ENCODE peak calls at places on chromosomes 7 and 10, in four cellular contexts. N is HepG2, R is H1, E is K562. B is an unnamed sample.

GRCh38 chr7:22005151-22005550 is 59.5 kb upstream of the CDCA7L start:
- DNase-seq in E (no peak), N (no peak), R (no peak), B (no peak)

GRCh38 chr10:17669185-17669872 is 25.4 kb downstream of the STAM start:
- DNase-seq in N (no peak), R (no peak), E (no peak), B (no peak)

GRCh38 chr7:116368960-116369359 is 130.6 kb upstream of the CAV2 start:
- DNase-seq in E (no peak), R (no peak), N (no peak), B (no peak)

GRCh38 chr7:34081931-34082330 is 176.6 kb downstream of the BMPER start:
- DNase-seq in E (no peak), R (no peak), N (no peak), B (no peak)

GRCh38 chr7:44534087-44534486 is 7.0 kb downstream of the NPC1L1 start:
- DNase-seq in N (no peak), R (no peak), E (no peak), B (no peak)

GRCh38 chr10:22723343-22723779 is 9.0 kb upstream of the PIP4K2A start:
- DNase-seq in R (no peak), E (no peak), N (no peak), B (no peak)

GRCh38 chr7:5282464-5283316 is at the start of gene SLC29A4:
- DNase-seq in R (no peak), N (no peak), E (peak; percentile 65), B (peak; percentile 48)

GRCh38 chr7:94043299-94043698 is 39.1 kb upstream of the BET1 start:
- DNase-seq in R (no peak), N (no peak), E (no peak), B (no peak)

GRCh38 chr10:43200538-43201390 is 62.5 kb downstream of the CSGALNACT2 start:
- DNase-seq in R (no peak), E (no peak), N (no peak), B (no peak)

GRCh38 chr7:86664486-86664885 is 20.8 kb downstream of the GRM3 start:
- DNase-seq in N (no peak), R (no peak), E (no peak), B (no peak)

GRCh38 chr7:55304363-55304762 is 60.8 kb upstream of the LANCL2 start:
- DNase-seq in R (no peak), E (no peak), N (no peak), B (no peak)

GRCh38 chr7:26868841-26869505 is 4.6 kb upstream of the SKAP2 start:
- DNase-seq in N (no peak), E (no peak), R (no peak), B (peak; percentile 27)

GRCh38 chr7:67608806-67609205 is 612.2 kb downstream of the TYW1 start:
- DNase-seq in E (peak; percentile 28), R (no peak), N (no peak), B (peak; percentile 26)

GRCh38 chr10:16116404-16117304 is 256.3 kb upstream of the MINDY3 start:
- DNase-seq in R (peak; percentile 9), N (peak; percentile 52), E (peak; percentile 28), B (peak; percentile 15)

GRCh38 chr10:6649107-6649720 is 69.1 kb upstream of the PRKCQ start:
- DNase-seq in E (no peak), N (no peak), R (no peak), B (no peak)

GRCh38 chr10:102461187-102462054 is 10.1 kb upstream of the C10orf95 start:
- DNase-seq in N (peak; percentile 77), E (peak; percentile 96), R (peak; percentile 75), B (peak; percentile 87)

GRCh38 chr10:77400041-77400440 is 237.6 kb downstream of the KCNMA1 start:
- DNase-seq in E (no peak), N (no peak), R (no peak), B (no peak)

GRCh38 chr10:52216852-52217251 is 97.2 kb upstream of the DKK1 start:
- DNase-seq in E (no peak), N (no peak), R (no peak), B (no peak)

GRCh38 chr10:76209135-76209534 is 777.7 kb downstream of the LRMDA start:
- DNase-seq in R (no peak), E (no peak), N (no peak), B (no peak)

GRCh38 chr7:113872981-113873380 is 45.8 kb downstream of the PPP1R3A start:
- DNase-seq in N (no peak), R (no peak), E (no peak), B (no peak)

GRCh38 chr10:3067045-3067858 is at the start of gene PFKP:
- DNase-seq in R (no peak), N (no peak), E (peak; percentile 79), B (peak; percentile 49)

GRCh38 chr10:131178956-131179355 is 132.6 kb downstream of the TCERG1L start:
- DNase-seq in R (no peak), E (no peak), N (no peak), B (no peak)

GRCh38 chr10:104589431-104589830 is 51.7 kb upstream of the SORCS3 start:
- DNase-seq in R (no peak), N (no peak), E (no peak), B (no peak)

GRCh38 chr7:34486371-34486770 is 171.6 kb upstream of the NPSR1 start:
- DNase-seq in E (no peak), N (no peak), R (no peak), B (no peak)

GRCh38 chr7:67825356-67825755 is 828.7 kb downstream of the TYW1 start:
- DNase-seq in E (no peak), R (no peak), N (no peak), B (no peak)

GRCh38 chr7:139355320-139355719 is 4.4 kb upstream of the LUC7L2 start:
- DNase-seq in E (no peak), R (no peak), N (no peak), B (no peak)

GRCh38 chr10:102720337-102720736 is 5.9 kb downstream of the SFXN2 start:
- DNase-seq in R (no peak), N (no peak), E (no peak), B (no peak)

GRCh38 chr7:23474098-23474828 is 4.0 kb upstream of the IGF2BP3 start:
- DNase-seq in R (peak; percentile 94), N (peak; percentile 96), E (peak; percentile 97), B (peak; percentile 93)

GRCh38 chr7:17301491-17302101 is 3.1 kb downstream of the AHR start:
- DNase-seq in E (peak; percentile 5), N (no peak), R (no peak), B (peak; percentile 53)

GRCh38 chr7:132536646-132537395 is 39.4 kb downstream of the PLXNA4 start:
- DNase-seq in R (no peak), E (no peak), N (no peak), B (no peak)

GRCh38 chr7:22751341-22751740 is 24.3 kb downstream of the IL6 start:
- DNase-seq in R (no peak), N (no peak), E (no peak), B (no peak)

GRCh38 chr10:129637841-129638240 is 170.8 kb downstream of the MGMT start:
- DNase-seq in N (no peak), E (no peak), R (no peak), B (no peak)

GRCh38 chr10:84310470-84310869 is 17.9 kb upstream of the CCSER2 start:
- DNase-seq in N (no peak), E (no peak), R (no peak), B (no peak)

GRCh38 chr7:99949645-99950228 is 20.3 kb upstream of the GJC3 start:
- DNase-seq in N (peak; percentile 21), R (no peak), E (no peak), B (peak; percentile 20)

GRCh38 chr7:1091019-1091643 is 3.2 kb downstream of the GPER1 start:
- DNase-seq in E (no peak), N (no peak), R (no peak), B (no peak)

GRCh38 chr10:16867556-16867955 is 50.3 kb upstream of the RSU1 start:
- DNase-seq in E (no peak), N (no peak), R (peak; percentile 21), B (no peak)

GRCh38 chr10:61729596-61729995 is 66.9 kb downstream of the CABCOCO1 start:
- DNase-seq in R (no peak), E (no peak), N (no peak), B (no peak)

GRCh38 chr7:30169585-30169978 is 34.8 kb downstream of the MTURN start:
- DNase-seq in R (no peak), N (no peak), E (no peak), B (no peak)

GRCh38 chr7:25656581-25657026 is 428.3 kb upstream of the NPVF start:
- DNase-seq in N (no peak), E (no peak), R (no peak), B (no peak)

GRCh38 chr7:17010637-17011300 is 129.0 kb upstream of the AGR3 start:
- DNase-seq in E (no peak), N (no peak), R (no peak), B (no peak)

GRCh38 chr10:74213571-74214162 is 62.6 kb downstream of the ADK start:
- DNase-seq in N (peak; percentile 48), E (peak; percentile 54), R (no peak), B (peak; percentile 59)
- TF ChIP-seq RNF2 in N (no peak), E (no peak), R (no peak), B (no peak)

GRCh38 chr7:96337519-96337918 is 15.6 kb upstream of the SLC25A13 start:
- DNase-seq in R (no peak), N (no peak), E (no peak), B (no peak)
- TF ChIP-seq RNF2 in R (no peak), N (no peak), E (no peak), B (no peak)

GRCh38 chr7:31307941-31308340 is 32.6 kb downstream of the NEUROD6 start:
- DNase-seq in N (no peak), R (no peak), E (no peak), B (no peak)

GRCh38 chr7:31308642-31309041 is 31.9 kb downstream of the NEUROD6 start:
- DNase-seq in E (no peak), R (no peak), N (no peak), B (no peak)

GRCh38 chr7:31305260-31305659 is 35.3 kb downstream of the NEUROD6 start:
- DNase-seq in R (no peak), E (no peak), N (no peak), B (no peak)
- TF ChIP-seq RNF2 in R (no peak), E (no peak), N (no peak), B (no peak)

GRCh38 chr7:29042893-29043292 is 84.8 kb upstream of the TRIL start:
- DNase-seq in N (no peak), R (no peak), E (no peak), B (no peak)
- TF ChIP-seq RNF2 in N (no peak), R (no peak), E (no peak), B (no peak)

GRCh38 chr10:114477285-114477684 is 73.0 kb upstream of the AFAP1L2 start:
- DNase-seq in N (peak; percentile 4), R (no peak), E (no peak), B (no peak)
- TF ChIP-seq RNF2 in N (no peak), R (no peak), E (no peak), B (no peak)